ENCODE peak calls at places on chromosomes 5 and 9, in seven cellular contexts. G, K, I, X, U, V and B are unnamed samples.

GRCh38 chr9:14433841-14434511 is 120.0 kb upstream of the NFIB start:
- DNase-seq in G (no peak), K (peak), I (no peak), X (no peak), U (no peak), V (no peak), B (no peak)

GRCh38 chr9:14957054-14957453 is 46.8 kb upstream of the FREM1 start:
- DNase-seq in G (no peak), K (no peak), I (no peak), X (no peak), U (no peak), V (no peak), B (no peak)

GRCh38 chr9:34652608-34653007 is 623 bp downstream of the IL11RA start:
- DNase-seq in G (no peak), K (no peak), I (no peak), X (no peak), U (no peak), V (no peak), B (no peak)

GRCh38 chr5:166164211-166164610 is 2127.2 kb upstream of the WWC1 start:
- DNase-seq in G (no peak), K (no peak), I (no peak), X (no peak), U (no peak), V (no peak), B (no peak)

GRCh38 chr9:81557452-81557956 is 131.8 kb downstream of the TLE1 start:
- DNase-seq in G (no peak), K (no peak), I (no peak), X (no peak), U (no peak), V (no peak), B (no peak)

GRCh38 chr9:26346942-26347477 is 545.6 kb downstream of the CAAP1 start:
- DNase-seq in G (no peak), K (no peak), I (no peak), X (no peak), U (no peak), V (no peak), B (no peak)

GRCh38 chr9:110605586-110605985 is 26.0 kb upstream of the SVEP1 start:
- DNase-seq in G (no peak), K (no peak), I (no peak), X (no peak), U (no peak), V (no peak), B (no peak)

GRCh38 chr9:136237486-136238341 is 7.9 kb downstream of the QSOX2 start:
- DNase-seq in G (no peak), K (no peak), I (no peak), X (no peak), U (no peak), V (no peak), B (no peak)

GRCh38 chr9:78004478-78005229 is 27.0 kb downstream of the GNAQ start:
- DNase-seq in G (no peak), K (peak), I (no peak), X (no peak), U (no peak), V (no peak), B (no peak)

GRCh38 chr5:137361275-137361674 is 137.9 kb downstream of the SPOCK1 start:
- DNase-seq in G (no peak), K (peak), I (no peak), X (no peak), U (no peak), V (no peak), B (no peak)
- TF ChIP-seq POLR2A in G (no peak), K (no peak), I (no peak), X (no peak), U (no peak), V (no peak), B (no peak)

GRCh38 chr5:369151-369939 is 47.8 kb downstream of the AHRR start:
- DNase-seq in G (no peak), K (peak), I (peak), X (peak), U (no peak), V (no peak), B (peak)
- TF ChIP-seq POLR2A in G (no peak), K (no peak), I (no peak), X (no peak), U (no peak), V (no peak), B (no peak)

DNA sequence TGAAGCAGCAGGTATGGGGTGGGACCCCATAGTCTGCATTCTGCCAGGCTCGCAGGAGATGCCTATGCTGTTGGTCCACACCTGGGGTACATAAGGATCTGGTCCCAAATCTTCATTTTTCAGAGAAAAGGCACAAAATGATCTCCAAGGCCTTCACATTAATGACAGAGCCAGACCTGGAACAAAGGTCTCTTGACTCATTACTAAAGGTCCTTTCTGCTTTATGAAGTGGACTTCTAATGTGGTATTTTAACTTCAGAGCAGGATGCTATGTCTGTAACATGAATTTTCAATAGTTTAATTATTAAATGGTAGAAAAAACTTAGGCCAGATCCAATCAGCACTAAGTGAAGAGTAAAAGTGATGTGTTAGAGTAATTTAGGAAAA is 38.0 kb downstream of the DMGDH start:
- DNase-seq in G (no peak), K (no peak), I (no peak), X (no peak), U (no peak), V (no peak), B (no peak)
- TF ChIP-seq POLR2A in G (no peak), K (no peak), I (no peak), X (no peak), U (no peak), V (no peak), B (no peak)

GRCh38 chr9:69564557-69564956 is 107.6 kb downstream of the APBA1 start:
- DNase-seq in G (no peak), K (no peak), I (no peak), X (peak), U (no peak), V (no peak), B (no peak)
- TF ChIP-seq POLR2A in G (no peak), K (no peak), I (no peak), X (no peak), U (no peak), V (no peak), B (no peak)

GRCh38 chr9:134135343-134136116 is at the start of gene WDR5:
- DNase-seq in G (peak), K (peak), I (peak), X (peak), U (peak), V (peak), B (no peak)
- TF ChIP-seq POLR2A in G (no peak), K (no peak), I (no peak), X (peak), U (peak), V (no peak), B (peak)

DNA sequence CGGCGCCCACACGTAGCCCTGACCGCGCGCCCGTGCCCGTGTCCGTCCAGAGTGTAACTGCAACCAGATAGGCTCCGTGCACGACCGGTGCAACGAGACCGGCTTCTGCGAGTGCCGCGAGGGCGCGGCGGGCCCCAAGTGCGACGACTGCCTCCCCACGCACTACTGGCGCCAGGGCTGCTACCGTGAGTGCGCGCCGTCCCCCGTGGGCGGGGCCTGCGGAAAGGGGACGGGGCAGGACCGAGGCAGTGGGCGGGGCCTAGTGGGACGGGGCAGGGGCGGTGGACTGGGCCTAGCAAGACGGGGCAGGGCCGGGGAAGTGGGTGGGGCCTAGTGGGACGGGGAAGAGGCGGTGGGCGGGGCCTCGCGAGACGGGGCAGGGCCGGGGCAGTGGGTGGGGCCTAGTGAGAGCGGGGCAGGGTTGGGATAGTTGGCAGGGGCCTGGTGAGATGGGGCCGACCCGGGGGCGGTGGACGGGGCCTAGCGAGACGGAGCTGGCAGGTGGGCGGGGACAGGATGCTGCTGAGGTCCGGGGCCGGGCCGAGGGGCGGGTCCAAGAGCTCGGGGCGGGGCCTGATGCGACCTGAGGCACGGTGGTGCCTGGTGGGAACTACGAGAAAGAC is 79.1 kb downstream of the NTNG2 start:
- DNase-seq in G (peak), K (peak), I (peak), X (peak), U (peak), V (peak), B (peak)
- TF ChIP-seq POLR2A in G (no peak), K (no peak), I (no peak), X (peak), U (no peak), V (no peak), B (no peak)

DNA sequence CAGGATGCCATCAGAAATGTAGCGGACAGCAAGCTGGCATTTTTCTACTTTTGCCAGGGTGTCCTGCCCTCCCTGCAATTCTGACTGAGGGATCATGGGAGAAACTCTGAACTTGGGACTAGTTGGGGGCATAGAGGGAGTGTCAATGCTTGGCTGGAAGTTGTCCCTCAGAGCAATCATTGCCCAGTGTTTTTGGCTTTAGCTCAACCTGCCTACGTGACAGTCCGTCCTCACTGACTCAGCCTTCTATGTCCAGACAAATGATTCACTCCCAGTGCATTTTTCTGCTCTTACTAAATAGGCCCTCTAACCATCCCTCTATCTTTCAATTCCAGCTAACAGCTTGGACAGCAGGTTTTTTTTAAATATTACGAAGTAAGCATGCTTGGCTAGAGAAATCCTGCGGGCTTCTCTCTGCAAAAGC is 627.4 kb downstream of the TLR4 start:
- DNase-seq in G (no peak), K (no peak), I (no peak), X (no peak), U (peak), V (no peak), B (no peak)
- TF ChIP-seq POLR2A in G (no peak), K (no peak), I (no peak), X (no peak), U (no peak), V (no peak), B (no peak)